ENCODE peak calls at places on chromosomes 16 and 17, in seven cellular contexts. W is NCI-H524; K is naive thymus-derived CD8-positive, alpha-beta T cell; A is HTR-8/SVneo; Z is uterus; C is fibroblast of pulmonary artery; I is fibroblast of gingiva. G is an unnamed sample.

GRCh38 chr16:28188085-28188916 is 23.5 kb downstream of the XPO6 start:
- DNase-seq in I (no peak), C (peak), W (no peak), K (no peak), Z (no peak), A (no peak), G (no peak)

GRCh38 chr16:19118938-19119431 is 5.2 kb downstream of the ITPRIPL2 start:
- DNase-seq in Z (peak), W (no peak), I (peak), K (no peak), A (peak), C (peak), G (no peak)

GRCh38 chr16:10668322-10669045 is 26.2 kb downstream of the TEKT5 start:
- DNase-seq in K (no peak), I (peak), C (peak), W (peak), A (peak), Z (no peak), G (peak)

GRCh38 chr16:51465026-51465425 is 314.0 kb upstream of the SALL1 start:
- DNase-seq in K (no peak), I (peak), Z (no peak), A (no peak), C (peak), W (no peak), G (no peak)

GRCh38 chr17:33169580-33170285 is 123.4 kb downstream of the ASIC2 start:
- DNase-seq in Z (no peak), C (peak), A (no peak), W (no peak), I (peak), K (no peak), G (no peak)

GRCh38 chr17:54906713-54907112 is 6.1 kb downstream of the TOM1L1 start:
- DNase-seq in A (no peak), Z (no peak), K (no peak), C (no peak), W (no peak), I (no peak), G (no peak)

GRCh38 chr16:86575754-86576557 is 2.4 kb upstream of the FOXL1 start:
- DNase-seq in Z (peak), C (peak), A (peak), I (peak), K (no peak), W (peak), G (no peak)

GRCh38 chr16:57380671-57381462 is 8.6 kb downstream of the CX3CL1 start:
- DNase-seq in C (peak), I (no peak), Z (no peak), K (peak), W (no peak), A (no peak), G (no peak)

GRCh38 chr17:38967290-38967738 is at the start of gene FBXO47:
- DNase-seq in Z (peak), A (no peak), C (peak), K (peak), I (peak), W (no peak), G (no peak)

GRCh38 chr16:86862596-86862995 is 284.2 kb downstream of the FOXL1 start:
- DNase-seq in A (no peak), W (no peak), Z (no peak), C (no peak), I (no peak), K (no peak), G (no peak)

GRCh38 chr16:21526923-21527807 is 72.2 kb upstream of the METTL9 start:
- DNase-seq in Z (no peak), A (no peak), C (no peak), K (no peak), I (no peak), W (no peak), G (no peak)

GRCh38 chr17:65163990-65164495 is 26.9 kb downstream of the RGS9 start:
- DNase-seq in K (peak), Z (no peak), I (no peak), A (peak), W (peak), C (peak), G (no peak)

GRCh38 chr17:17141279-17141678 is 64.9 kb downstream of the PLD6 start:
- DNase-seq in W (no peak), I (no peak), Z (no peak), A (no peak), C (no peak), K (no peak), G (no peak)

GRCh38 chr17:27069842-27070508 is 223.9 kb upstream of the WSB1 start:
- DNase-seq in Z (no peak), C (no peak), W (no peak), A (no peak), K (no peak), I (no peak), G (no peak)

GRCh38 chr17:46039592-46040186 is 40.6 kb downstream of the STH start:
- DNase-seq in K (no peak), Z (no peak), I (no peak), A (no peak), W (no peak), C (no peak), G (no peak)

GRCh38 chr16:7716924-7717323 is 384.3 kb downstream of the RBFOX1 start:
- DNase-seq in Z (no peak), I (no peak), C (no peak), W (no peak), K (no peak), A (no peak), G (no peak)

GRCh38 chr17:58314706-58315015 is 13.9 kb downstream of the TSPOAP1 start:
- DNase-seq in W (no peak), K (no peak), C (no peak), I (no peak), A (no peak), Z (no peak), G (no peak)

GRCh38 chr17:17376362-17376761 is 73.2 kb downstream of the NT5M start:
- DNase-seq in A (no peak), C (peak), Z (no peak), I (peak), W (peak), K (no peak), G (no peak)

GRCh38 chr17:40915721-40916256 is 21.7 kb downstream of the KRT23 start:
- DNase-seq in W (no peak), A (no peak), C (peak), I (peak), K (no peak), Z (no peak), G (no peak)

GRCh38 chr17:17758443-17758842 is 77.2 kb downstream of the RAI1 start:
- DNase-seq in Z (no peak), I (no peak), K (no peak), A (no peak), C (no peak), W (peak), G (peak)

GRCh38 chr17:17725853-17726720 is 44.8 kb downstream of the RAI1 start:
- DNase-seq in A (no peak), C (no peak), K (no peak), W (no peak), I (no peak), Z (no peak), G (no peak)